ENCODE peak calls at places on chromosomes 3 and 15, in eight cellular contexts. I is SK-N-SH, B is NB4, W is GM12864, R is spleen, F is brain microvascular endothelial cell, Z is A673, O is bronchial epithelial cell. K is an unnamed sample.

GRCh38 chr15:42111924-42112323 is 17.6 kb upstream of the PLA2G4D start:
- DNase-seq in O (no peak), I (no peak), F (no peak), Z (no peak), B (peak), W (no peak), R (no peak), K (no peak)

GRCh38 chr3:139427283-139428060 is 38.0 kb upstream of the COPB2 start:
- DNase-seq in Z (peak), O (peak), B (peak), F (peak), I (peak), R (no peak), W (peak), K (peak)

GRCh38 chr3:10678796-10679376 is 137.1 kb upstream of the SLC6A11 start:
- DNase-seq in Z (no peak), W (no peak), B (no peak), F (no peak), O (no peak), R (no peak), I (no peak), K (no peak)

GRCh38 chr15:80915462-80915861 is 74.2 kb downstream of the MESD start:
- DNase-seq in W (no peak), O (no peak), B (no peak), R (no peak), I (no peak), F (no peak), Z (no peak), K (no peak)

GRCh38 chr3:60081381-60082095 is 1031.7 kb upstream of the CFAP20DC start:
- DNase-seq in F (no peak), I (no peak), B (peak), W (no peak), Z (no peak), O (no peak), R (no peak), K (peak)

GRCh38 chr15:93485922-93486327 is 396.9 kb upstream of the RGMA start:
- DNase-seq in Z (no peak), R (no peak), O (peak), W (no peak), F (no peak), B (no peak), I (no peak), K (no peak)

GRCh38 chr3:53169045-53169831 is 8.2 kb downstream of the PRKCD start:
- DNase-seq in O (no peak), F (no peak), B (peak), W (no peak), Z (no peak), I (peak), R (no peak), K (peak)

GRCh38 chr15:23415321-23415865 is 31.6 kb downstream of the GOLGA6L2 start:
- DNase-seq in B (no peak), W (no peak), I (no peak), R (no peak), O (no peak), Z (no peak), F (no peak), K (no peak)

GRCh38 chr15:41233367-41233771 is 2.3 kb downstream of the CHP1 start:
- DNase-seq in F (peak), W (no peak), R (no peak), Z (no peak), O (peak), I (no peak), B (no peak), K (no peak)

GRCh38 chr3:52323526-52324295 is 7.6 kb downstream of the DNAH1 start:
- DNase-seq in R (no peak), B (no peak), I (no peak), O (no peak), W (no peak), F (no peak), Z (no peak), K (no peak)

GRCh38 chr3:49172616-49173041 is 1.2 kb downstream of the KLHDC8B start:
- DNase-seq in W (no peak), F (no peak), I (no peak), B (no peak), Z (no peak), O (no peak), R (no peak), K (no peak)

GRCh38 chr3:49171775-49172500 is 540 bp downstream of the KLHDC8B start:
- DNase-seq in Z (no peak), B (no peak), O (no peak), F (no peak), R (no peak), W (no peak), I (no peak), K (no peak)

GRCh38 chr3:49173792-49174170 is 2.4 kb downstream of the KLHDC8B start:
- DNase-seq in B (no peak), O (no peak), I (peak), F (peak), W (no peak), R (no peak), Z (no peak), K (no peak)

GRCh38 chr3:49174586-49174985 is 3.2 kb downstream of the KLHDC8B start:
- DNase-seq in Z (no peak), B (peak), I (no peak), F (no peak), O (no peak), R (no peak), W (no peak), K (no peak)

DNA sequence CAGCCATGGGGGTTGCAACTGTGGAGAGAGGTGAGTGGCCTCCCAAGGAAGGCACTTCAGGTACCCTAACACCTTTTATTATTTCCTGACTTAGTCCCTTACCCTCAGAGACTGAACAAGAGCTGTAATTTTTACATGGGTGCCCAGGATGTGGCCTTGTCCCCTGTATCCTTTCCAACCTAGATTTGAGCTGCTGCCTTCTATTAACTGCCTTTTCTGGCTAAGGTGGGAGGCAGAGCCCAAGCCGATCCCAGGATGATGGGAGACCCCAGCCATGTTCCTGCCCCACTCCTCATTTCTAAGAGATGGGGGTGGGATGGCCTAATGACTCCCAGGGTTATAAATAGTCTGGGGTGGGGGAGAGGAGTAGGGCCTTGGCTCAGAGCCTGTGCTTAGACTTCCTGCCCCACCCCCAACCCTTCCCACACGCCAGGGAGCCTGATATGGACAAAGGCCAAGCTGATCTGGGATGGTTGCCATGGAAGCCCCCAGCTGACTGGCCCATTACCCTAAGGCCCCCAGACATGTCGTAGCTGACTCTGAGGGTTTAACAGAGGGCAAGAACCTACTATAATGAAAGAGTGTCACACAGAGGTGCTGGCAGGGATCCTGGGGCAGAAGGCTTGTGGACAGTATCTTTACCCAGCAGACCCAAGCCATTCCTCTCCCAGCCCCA is 1.9 kb downstream of the KLHDC8B start:
- DNase-seq in R (no peak), B (no peak), W (no peak), F (peak), O (no peak), Z (peak), I (peak), K (no peak)
- H3K4me3 ChIP-seq in R (no peak), B (no peak), W (no peak), F (no peak), O (no peak), Z (no peak), I (peak), K (no peak)

DNA sequence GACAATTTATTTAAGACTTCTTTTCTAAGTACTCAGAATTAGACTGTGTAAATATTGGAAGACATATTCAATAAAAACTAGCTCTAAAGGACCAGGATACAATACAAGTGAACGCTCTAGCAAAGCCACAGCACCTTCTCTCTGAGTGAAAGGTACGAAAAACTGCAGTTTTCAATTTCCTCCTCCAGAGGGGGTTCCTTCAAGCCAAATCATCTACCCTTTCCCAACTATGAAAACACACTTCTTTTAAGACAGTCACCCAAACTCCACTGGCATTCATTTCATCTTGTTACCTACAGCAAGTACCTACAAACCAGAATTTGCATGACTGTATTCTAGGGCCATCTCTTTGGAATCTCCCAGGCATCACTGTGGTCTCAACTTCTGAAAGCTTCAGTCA is 165.8 kb downstream of the ERC2 start:
- DNase-seq in W (no peak), F (no peak), Z (peak), O (no peak), R (no peak), B (peak), I (no peak), K (no peak)
- TF ChIP-seq CTCF in W (peak), F (peak), Z (peak), O (peak), R (no peak), B (peak), I (peak), K (peak)

DNA sequence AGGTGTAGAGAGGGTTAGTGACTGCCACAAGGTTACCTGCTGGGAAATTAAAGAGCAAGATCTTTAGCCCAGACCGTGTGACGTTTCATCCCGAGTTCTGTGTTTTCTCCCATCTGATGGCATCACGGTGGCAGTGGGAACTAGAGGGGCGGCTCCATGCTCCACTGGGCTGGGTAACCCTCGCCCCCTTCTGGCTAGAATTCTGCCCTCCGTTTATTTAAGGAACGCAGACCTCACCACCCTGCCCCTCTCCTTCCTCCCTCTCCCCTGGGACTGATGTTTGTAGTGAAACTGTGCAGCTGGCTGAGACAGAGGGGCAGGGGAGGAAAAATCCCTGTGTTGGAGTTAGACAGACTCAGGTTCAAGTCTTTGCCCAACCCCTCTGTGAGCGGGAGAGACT is 65.6 kb downstream of the ITGA11 start:
- DNase-seq in O (no peak), F (no peak), I (no peak), Z (peak), R (no peak), B (peak), W (no peak), K (no peak)
- H3K4me3 ChIP-seq in O (no peak), F (no peak), I (no peak), Z (no peak), R (no peak), B (no peak), W (no peak), K (no peak)

GRCh38 chr15:48929611-48930170 is 34.0 kb downstream of the SHC4 start:
- DNase-seq in W (no peak), F (no peak), R (no peak), I (no peak), O (no peak), Z (no peak), B (no peak), K (no peak)
- TF ChIP-seq CTCF in W (no peak), F (no peak), R (no peak), I (no peak), O (no peak), Z (no peak), B (no peak), K (no peak)

GRCh38 chr15:67838789-67839332 is 984 bp downstream of the RNU6-1 start:
- DNase-seq in O (peak), R (peak), I (peak), W (no peak), F (no peak), B (peak), Z (peak), K (no peak)
- H3K4me3 ChIP-seq in O (peak), R (peak), I (peak), W (no peak), F (peak), B (peak), Z (peak), K (no peak)

K was measured in GM12865.